ENCODE peak calls at places on chromosomes 5 and 9, in six cellular contexts. One of them, this sample, is unnamed.
A peak's percentile ranks its signal among the peaks of the same experiment; 100 is the strongest.

GRCh38 chr9:129932303-129933151 is 97.3 kb downstream of the USP20 start:
- DNase-seq in SW480: no peak
- DNase-seq in stimulated activated CD4-positive, alpha-beta T cell treated with anti-CD3 and anti-CD28 coated beads, Interleukin-2, amount 100 ng/mL, for 48 hours: no peak
- DNase-seq in GM04503: no peak
- DNase-seq in posterior vena cava: no peak
- DNase-seq in C1 segment of cervical spinal cord: no peak
- DNase-seq in this sample: no peak

GRCh38 chr9:126933334-126933980 is 18.9 kb downstream of the RALGPS1 start:
- DNase-seq in SW480: no peak
- DNase-seq in GM04503: no peak
- DNase-seq in posterior vena cava: no peak
- DNase-seq in C1 segment of cervical spinal cord: no peak
- DNase-seq in stimulated activated CD4-positive, alpha-beta T cell treated with anti-CD3 and anti-CD28 coated beads, Interleukin-2, amount 100 ng/mL, for 48 hours: no peak
- DNase-seq in this sample: no peak

GRCh38 chr5:113776832-113777525 is 263.5 kb downstream of the YTHDC2 start:
- DNase-seq in stimulated activated CD4-positive, alpha-beta T cell treated with anti-CD3 and anti-CD28 coated beads, Interleukin-2, amount 100 ng/mL, for 48 hours: no peak
- DNase-seq in C1 segment of cervical spinal cord: no peak
- DNase-seq in SW480: no peak
- DNase-seq in GM04503: no peak
- DNase-seq in posterior vena cava: no peak
- DNase-seq in this sample: peak; percentile 2

GRCh38 chr9:113578877-113579269 is 115.3 kb downstream of the RGS3 start:
- DNase-seq in C1 segment of cervical spinal cord: no peak
- DNase-seq in GM04503: peak; percentile 78
- DNase-seq in stimulated activated CD4-positive, alpha-beta T cell treated with anti-CD3 and anti-CD28 coated beads, Interleukin-2, amount 100 ng/mL, for 48 hours: peak; percentile 71
- DNase-seq in SW480: peak; percentile 97
- DNase-seq in posterior vena cava: peak; percentile 90
- DNase-seq in this sample: no peak

GRCh38 chr5:93620487-93621339 is 37.7 kb downstream of the NR2F1 start:
- DNase-seq in SW480: peak; percentile 72
- DNase-seq in stimulated activated CD4-positive, alpha-beta T cell treated with anti-CD3 and anti-CD28 coated beads, Interleukin-2, amount 100 ng/mL, for 48 hours: peak; percentile 40
- DNase-seq in C1 segment of cervical spinal cord: peak; percentile 69
- DNase-seq in posterior vena cava: peak; percentile 92
- DNase-seq in GM04503: no peak
- DNase-seq in this sample: peak; percentile 50

GRCh38 chr9:15276328-15276969 is 30.6 kb downstream of the TTC39B start:
- DNase-seq in stimulated activated CD4-positive, alpha-beta T cell treated with anti-CD3 and anti-CD28 coated beads, Interleukin-2, amount 100 ng/mL, for 48 hours: no peak
- DNase-seq in SW480: no peak
- DNase-seq in GM04503: no peak
- DNase-seq in posterior vena cava: no peak
- DNase-seq in C1 segment of cervical spinal cord: no peak
- DNase-seq in this sample: peak; percentile 15

GRCh38 chr5:170907758-170908157 is 45.9 kb downstream of the RANBP17 start:
- DNase-seq in posterior vena cava: no peak
- DNase-seq in C1 segment of cervical spinal cord: no peak
- DNase-seq in SW480: no peak
- DNase-seq in stimulated activated CD4-positive, alpha-beta T cell treated with anti-CD3 and anti-CD28 coated beads, Interleukin-2, amount 100 ng/mL, for 48 hours: no peak
- DNase-seq in GM04503: no peak
- DNase-seq in this sample: no peak

GRCh38 chr5:180286-180918 is 10.9 kb upstream of the LRRC14B start:
- DNase-seq in stimulated activated CD4-positive, alpha-beta T cell treated with anti-CD3 and anti-CD28 coated beads, Interleukin-2, amount 100 ng/mL, for 48 hours: no peak
- DNase-seq in C1 segment of cervical spinal cord: no peak
- DNase-seq in SW480: no peak
- DNase-seq in GM04503: no peak
- DNase-seq in posterior vena cava: no peak
- DNase-seq in this sample: no peak

GRCh38 chr5:77725646-77726045 is 50.5 kb downstream of the TBCA start:
- DNase-seq in SW480: no peak
- DNase-seq in stimulated activated CD4-positive, alpha-beta T cell treated with anti-CD3 and anti-CD28 coated beads, Interleukin-2, amount 100 ng/mL, for 48 hours: no peak
- DNase-seq in GM04503: no peak
- DNase-seq in posterior vena cava: no peak
- DNase-seq in C1 segment of cervical spinal cord: no peak
- DNase-seq in this sample: no peak

GRCh38 chr5:97534166-97534565 is 351.1 kb upstream of the RIOK2 start:
- DNase-seq in GM04503: peak; percentile 67
- DNase-seq in stimulated activated CD4-positive, alpha-beta T cell treated with anti-CD3 and anti-CD28 coated beads, Interleukin-2, amount 100 ng/mL, for 48 hours: no peak
- DNase-seq in posterior vena cava: no peak
- DNase-seq in SW480: peak; percentile 89
- DNase-seq in C1 segment of cervical spinal cord: no peak
- DNase-seq in this sample: peak; percentile 42

GRCh38 chr9:114616684-114617520 is 5.8 kb downstream of the TMEM268 start:
- DNase-seq in posterior vena cava: peak; percentile 93
- DNase-seq in SW480: no peak
- DNase-seq in GM04503: no peak
- DNase-seq in C1 segment of cervical spinal cord: peak; percentile 60
- DNase-seq in stimulated activated CD4-positive, alpha-beta T cell treated with anti-CD3 and anti-CD28 coated beads, Interleukin-2, amount 100 ng/mL, for 48 hours: no peak
- DNase-seq in this sample: no peak

GRCh38 chr9:97384406-97385262 is 27.3 kb upstream of the TDRD7 start:
- DNase-seq in posterior vena cava: no peak
- DNase-seq in SW480: no peak
- DNase-seq in C1 segment of cervical spinal cord: no peak
- DNase-seq in GM04503: no peak
- DNase-seq in stimulated activated CD4-positive, alpha-beta T cell treated with anti-CD3 and anti-CD28 coated beads, Interleukin-2, amount 100 ng/mL, for 48 hours: no peak
- DNase-seq in this sample: no peak

GRCh38 chr9:89225587-89225986 is 47.0 kb upstream of the SHC3 start:
- DNase-seq in posterior vena cava: no peak
- DNase-seq in C1 segment of cervical spinal cord: no peak
- DNase-seq in SW480: no peak
- DNase-seq in GM04503: no peak
- DNase-seq in stimulated activated CD4-positive, alpha-beta T cell treated with anti-CD3 and anti-CD28 coated beads, Interleukin-2, amount 100 ng/mL, for 48 hours: no peak
- DNase-seq in this sample: no peak

GRCh38 chr9:133556354-133556753 is 21.9 kb downstream of the ADAMTSL2 start:
- DNase-seq in stimulated activated CD4-positive, alpha-beta T cell treated with anti-CD3 and anti-CD28 coated beads, Interleukin-2, amount 100 ng/mL, for 48 hours: no peak
- DNase-seq in posterior vena cava: no peak
- DNase-seq in SW480: no peak
- DNase-seq in C1 segment of cervical spinal cord: no peak
- DNase-seq in GM04503: no peak
- DNase-seq in this sample: no peak

GRCh38 chr9:28883209-28883608 is 1309.9 kb upstream of the C9orf72 start:
- DNase-seq in GM04503: no peak
- DNase-seq in SW480: no peak
- DNase-seq in C1 segment of cervical spinal cord: no peak
- DNase-seq in posterior vena cava: no peak
- DNase-seq in stimulated activated CD4-positive, alpha-beta T cell treated with anti-CD3 and anti-CD28 coated beads, Interleukin-2, amount 100 ng/mL, for 48 hours: no peak
- DNase-seq in this sample: no peak

GRCh38 chr9:123929177-123929869 is 603 bp downstream of the DENND1A start:
- DNase-seq in GM04503: no peak
- DNase-seq in SW480: peak; percentile 33
- DNase-seq in posterior vena cava: peak; percentile 81
- DNase-seq in stimulated activated CD4-positive, alpha-beta T cell treated with anti-CD3 and anti-CD28 coated beads, Interleukin-2, amount 100 ng/mL, for 48 hours: no peak
- DNase-seq in C1 segment of cervical spinal cord: peak; percentile 71
- DNase-seq in this sample: peak; percentile 54

GRCh38 chr5:123558762-123559433 is 46.9 kb downstream of the CSNK1G3 start:
- DNase-seq in posterior vena cava: no peak
- DNase-seq in stimulated activated CD4-positive, alpha-beta T cell treated with anti-CD3 and anti-CD28 coated beads, Interleukin-2, amount 100 ng/mL, for 48 hours: no peak
- DNase-seq in SW480: no peak
- DNase-seq in GM04503: no peak
- DNase-seq in C1 segment of cervical spinal cord: no peak
- DNase-seq in this sample: no peak

GRCh38 chr5:124906339-124907097 is 160.1 kb upstream of the ZNF608 start:
- DNase-seq in stimulated activated CD4-positive, alpha-beta T cell treated with anti-CD3 and anti-CD28 coated beads, Interleukin-2, amount 100 ng/mL, for 48 hours: no peak
- DNase-seq in posterior vena cava: no peak
- DNase-seq in C1 segment of cervical spinal cord: peak; percentile 71
- DNase-seq in GM04503: peak; percentile 35
- DNase-seq in SW480: no peak
- DNase-seq in this sample: peak; percentile 17

GRCh38 chr5:1376921-1377320 is 32.0 kb upstream of the CLPTM1L start:
- DNase-seq in posterior vena cava: peak; percentile 45
- DNase-seq in C1 segment of cervical spinal cord: no peak
- DNase-seq in GM04503: no peak
- DNase-seq in stimulated activated CD4-positive, alpha-beta T cell treated with anti-CD3 and anti-CD28 coated beads, Interleukin-2, amount 100 ng/mL, for 48 hours: no peak
- DNase-seq in SW480: no peak
- DNase-seq in this sample: no peak

GRCh38 chr5:44952376-44952775 is 143.6 kb downstream of the MRPS30 start:
- DNase-seq in posterior vena cava: no peak
- DNase-seq in stimulated activated CD4-positive, alpha-beta T cell treated with anti-CD3 and anti-CD28 coated beads, Interleukin-2, amount 100 ng/mL, for 48 hours: no peak
- DNase-seq in C1 segment of cervical spinal cord: no peak
- DNase-seq in SW480: peak; percentile 44
- DNase-seq in GM04503: no peak
- DNase-seq in this sample: peak; percentile 18

GRCh38 chr5:32311404-32312193 is 1.1 kb downstream of the MTMR12 start:
- DNase-seq in posterior vena cava: no peak
- DNase-seq in GM04503: no peak
- DNase-seq in SW480: no peak
- DNase-seq in C1 segment of cervical spinal cord: no peak
- DNase-seq in stimulated activated CD4-positive, alpha-beta T cell treated with anti-CD3 and anti-CD28 coated beads, Interleukin-2, amount 100 ng/mL, for 48 hours: no peak
- DNase-seq in this sample: no peak

GRCh38 chr5:58240286-58240685 is 219.6 kb downstream of the PLK2 start:
- DNase-seq in C1 segment of cervical spinal cord: no peak
- DNase-seq in stimulated activated CD4-positive, alpha-beta T cell treated with anti-CD3 and anti-CD28 coated beads, Interleukin-2, amount 100 ng/mL, for 48 hours: no peak
- DNase-seq in GM04503: no peak
- DNase-seq in posterior vena cava: no peak
- DNase-seq in SW480: no peak
- DNase-seq in this sample: no peak

GRCh38 chr5:154995679-154996078 is 17.9 kb upstream of the KIF4B start:
- DNase-seq in stimulated activated CD4-positive, alpha-beta T cell treated with anti-CD3 and anti-CD28 coated beads, Interleukin-2, amount 100 ng/mL, for 48 hours: no peak
- DNase-seq in posterior vena cava: no peak
- DNase-seq in GM04503: no peak
- DNase-seq in SW480: no peak
- DNase-seq in C1 segment of cervical spinal cord: no peak
- DNase-seq in this sample: no peak

GRCh38 chr5:174097486-174098185 is 52.1 kb downstream of the NSG2 start:
- DNase-seq in SW480: peak; percentile 38
- DNase-seq in C1 segment of cervical spinal cord: no peak
- DNase-seq in posterior vena cava: no peak
- DNase-seq in stimulated activated CD4-positive, alpha-beta T cell treated with anti-CD3 and anti-CD28 coated beads, Interleukin-2, amount 100 ng/mL, for 48 hours: no peak
- DNase-seq in GM04503: no peak
- DNase-seq in this sample: no peak